ENCODE peak calls at places on chromosomes 11 and 22, in five cellular contexts. X, H, D, B and M are unnamed samples. For H3K4me1, the result is how much of the 10 kb centered on the place peaks cover.

GRCh38 chr11:126655807-126656128 is 300.3 kb downstream of the ST3GAL4 start:
- DNase-seq in X (no peak), H (no peak), D (peak), B (no peak), M (no peak)

GRCh38 chr11:84345027-84345426 is 1058.9 kb upstream of the CCDC90B start:
- DNase-seq in X (no peak), H (no peak), D (no peak), B (no peak), M (no peak)

GRCh38 chr11:85182437-85183109 is 444.6 kb downstream of the DLG2 start:
- DNase-seq in X (no peak), H (no peak), D (peak), B (no peak), M (no peak)

GRCh38 chr11:1072116-1072820 is 2.4 kb upstream of the MUC2 start:
- DNase-seq in X (no peak), H (no peak), D (no peak), B (peak), M (peak)

GRCh38 chr22:49046000-49046545 is 781.6 kb downstream of the BRD1 start:
- DNase-seq in X (no peak), H (no peak), D (no peak), B (no peak), M (no peak)

GRCh38 chr22:45272498-45272897 is 12.3 kb upstream of the UPK3A start:
- DNase-seq in X (no peak), H (no peak), D (no peak), B (no peak), M (no peak)

GRCh38 chr11:67347964-67348749 is 5.2 kb downstream of the POLD4 start:
- DNase-seq in X (no peak), H (no peak), D (peak), B (no peak), M (no peak)

GRCh38 chr11:44964526-44965209 is 14.0 kb upstream of the TP53I11 start:
- DNase-seq in X (no peak), H (no peak), D (no peak), B (no peak), M (no peak)

GRCh38 chr22:21102659-21103267 is 57.0 kb downstream of the LRRC74B start:
- DNase-seq in X (no peak), H (peak), D (peak), B (no peak), M (peak)

GRCh38 chr11:67195971-67196418 is 70.3 kb upstream of the GRK2 start:
- DNase-seq in X (no peak), H (no peak), D (no peak), B (no peak), M (no peak)

GRCh38 chr11:134355136-134355535 is 23.3 kb downstream of the GLB1L2 start:
- DNase-seq in X (no peak), H (no peak), D (no peak), B (no peak), M (no peak)

GRCh38 chr11:62593434-62594044 is 2.2 kb upstream of the TUT1 start:
- DNase-seq in X (no peak), H (peak), D (peak), B (no peak), M (peak)

GRCh38 chr11:17651681-17652080 is 67.7 kb upstream of the MYOD1 start:
- DNase-seq in X (no peak), H (no peak), D (no peak), B (no peak), M (no peak)

GRCh38 chr11:3157381-3158130 is 7.6 kb downstream of the OSBPL5 start:
- DNase-seq in X (no peak), H (peak), D (no peak), B (no peak), M (no peak)
- H3K4me1 ChIP-seq in X (half or more), H (under half), D (under half), B (under half), M (half or more)

DNA sequence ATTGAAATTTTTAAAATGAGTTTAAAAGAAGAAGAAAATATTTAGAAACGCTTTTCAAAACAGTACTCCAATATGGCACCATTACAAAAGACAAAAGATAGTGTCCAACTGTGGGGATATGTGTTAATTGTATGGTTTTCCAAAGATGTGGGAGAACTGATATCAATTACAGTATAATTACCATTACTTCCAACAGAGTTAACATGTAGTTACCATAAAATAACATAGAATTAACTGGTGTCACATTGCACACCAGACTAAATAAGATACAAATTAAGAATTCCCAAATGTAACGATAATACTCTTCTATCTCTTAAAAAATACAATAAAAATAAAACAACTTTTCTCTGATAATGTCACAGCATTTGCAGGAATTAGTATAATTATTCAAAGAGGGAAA is 329.5 kb downstream of the SOX6 start:
- DNase-seq in X (no peak), H (no peak), D (no peak), B (no peak), M (no peak)
- H3K4me3 ChIP-seq in X (no peak), H (no peak), D (no peak), B (no peak), M (no peak)

DNA sequence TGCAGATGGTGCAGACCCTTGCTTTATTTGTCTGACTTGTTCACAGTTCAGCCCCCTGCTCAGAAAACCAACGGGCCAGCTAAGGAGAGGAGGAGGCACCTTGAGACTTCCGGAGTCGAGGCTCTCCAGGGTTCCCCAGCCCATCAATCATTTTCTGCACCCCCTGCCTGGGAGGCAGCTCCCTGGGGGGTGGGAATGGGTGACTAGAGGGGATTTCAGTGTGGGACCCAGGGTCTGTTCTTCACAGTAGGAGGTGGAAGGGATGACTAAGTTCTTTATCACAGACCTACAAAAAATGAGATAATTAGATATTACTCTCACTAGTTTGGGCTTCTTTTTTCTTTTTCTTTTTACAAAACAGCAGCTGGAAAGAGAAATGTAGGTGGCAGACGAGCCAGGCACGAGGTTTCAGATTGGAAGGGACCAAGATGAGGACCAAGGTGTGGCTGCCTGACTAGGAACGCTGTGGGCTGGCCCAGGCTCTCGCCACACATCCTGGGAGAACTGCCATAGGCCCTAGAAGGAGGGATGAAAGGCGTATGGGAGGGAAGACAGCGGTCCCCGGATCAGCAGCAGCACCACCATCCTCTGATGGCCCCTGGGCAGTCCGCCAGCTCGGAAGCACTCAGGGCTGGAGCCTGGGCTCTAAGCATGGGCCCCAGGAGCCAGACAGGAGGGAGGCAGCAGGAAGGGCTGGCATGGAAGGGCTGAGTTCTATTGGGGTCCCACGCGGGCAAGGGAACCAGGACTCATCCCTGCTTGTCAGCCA is 14.2 kb downstream of the TXN2 start:
- DNase-seq in X (no peak), H (no peak), D (peak), B (no peak), M (no peak)
- H3K4me1 ChIP-seq in X (half or more), H (under half), D (half or more), B (half or more), M (under half)

GRCh38 chr22:43005106-43005505 is 9.8 kb downstream of the PACSIN2 start:
- DNase-seq in X (no peak), H (no peak), D (no peak), B (no peak), M (no peak)

GRCh38 chr22:43002198-43002577 is 12.8 kb downstream of the PACSIN2 start:
- DNase-seq in X (no peak), H (no peak), D (no peak), B (no peak), M (no peak)

GRCh38 chr22:43000441-43001175 is 14.3 kb downstream of the PACSIN2 start:
- DNase-seq in X (no peak), H (no peak), D (no peak), B (no peak), M (peak)

GRCh38 chr22:43004362-43005035 is 10.4 kb downstream of the PACSIN2 start:
- DNase-seq in X (no peak), H (no peak), D (no peak), B (no peak), M (no peak)

GRCh38 chr22:43001271-43002197 is 13.4 kb downstream of the PACSIN2 start:
- DNase-seq in X (no peak), H (no peak), D (no peak), B (no peak), M (no peak)
- H3K4me3 ChIP-seq in X (no peak), H (no peak), D (no peak), B (no peak), M (no peak)

GRCh38 chr11:120205596-120206161 is 5.2 kb upstream of the OAF start:
- DNase-seq in X (no peak), H (no peak), D (no peak), B (no peak), M (no peak)

GRCh38 chr11:120208777-120209176 is 2.1 kb upstream of the OAF start:
- DNase-seq in X (no peak), H (peak), D (peak), B (no peak), M (peak)

GRCh38 chr11:120207517-120207916 is 3.3 kb upstream of the OAF start:
- DNase-seq in X (no peak), H (no peak), D (no peak), B (no peak), M (no peak)

GRCh38 chr11:120209750-120210650 is 832 bp upstream of the OAF start:
- DNase-seq in X (no peak), H (peak), D (no peak), B (no peak), M (no peak)

GRCh38 chr11:120208012-120208441 is 2.8 kb upstream of the OAF start:
- DNase-seq in X (no peak), H (no peak), D (peak), B (no peak), M (no peak)
- H3K4me1 ChIP-seq in X (half or more), H (under half), D (half or more), B (under half), M (under half)

DNA sequence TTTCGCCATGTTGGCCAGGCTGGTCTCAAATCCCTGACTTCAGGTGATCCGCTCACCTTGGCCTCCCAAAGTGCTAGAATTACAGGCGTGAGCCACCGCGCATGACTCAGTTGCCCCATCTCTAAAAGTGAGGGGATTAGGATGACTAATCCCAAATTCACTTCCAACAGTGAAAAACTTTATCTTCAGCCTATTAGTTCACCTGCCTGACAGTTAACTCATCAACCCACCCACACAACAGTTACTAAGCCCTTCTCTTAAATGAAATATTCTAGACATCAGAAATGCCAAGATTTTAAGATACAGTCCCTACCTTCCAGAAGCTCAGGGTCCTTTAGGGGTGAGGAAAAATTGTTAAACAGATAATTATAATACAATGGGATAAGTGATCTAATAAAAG is 2.0 kb upstream of the ANKRD42 start:
- DNase-seq in X (no peak), H (no peak), D (no peak), B (no peak), M (no peak)
- H3K4me3 ChIP-seq in X (no peak), H (no peak), D (no peak), B (no peak), M (no peak)